ENCODE peak calls at places on chromosomes 16 and 17, in five cellular contexts. One of them, this sample, is unnamed.
A peak's percentile ranks its signal among the peaks of the same experiment; 100 is the strongest.

GRCh38 chr16:27273330-27273669 is 4.7 kb upstream of the NSMCE1 start:
- DNase-seq in OCI-LY7: no peak
- DNase-seq in thoracic aorta: no peak
- DNase-seq in endothelial cell: no peak
- DNase-seq in kidney: no peak
- DNase-seq in this sample: no peak

GRCh38 chr16:3695610-3696369 is 21.5 kb downstream of the TRAP1 start:
- DNase-seq in kidney: no peak
- DNase-seq in endothelial cell: no peak
- DNase-seq in thoracic aorta: no peak
- DNase-seq in OCI-LY7: no peak
- DNase-seq in this sample: no peak

GRCh38 chr17:19867654-19868395 is at the start of gene ULK2:
- DNase-seq in endothelial cell: peak; percentile 73
- DNase-seq in OCI-LY7: peak; percentile 59
- DNase-seq in kidney: peak; percentile 84
- DNase-seq in thoracic aorta: no peak
- DNase-seq in this sample: peak; percentile 76

GRCh38 chr16:75621170-75621477 is 2.0 kb downstream of the ADAT1 start:
- DNase-seq in thoracic aorta: no peak
- DNase-seq in OCI-LY7: peak; percentile 64
- DNase-seq in kidney: no peak
- DNase-seq in endothelial cell: no peak
- DNase-seq in this sample: no peak

GRCh38 chr17:15913826-15914225 is 31.1 kb upstream of the ADORA2B start:
- DNase-seq in endothelial cell: no peak
- DNase-seq in OCI-LY7: no peak
- DNase-seq in thoracic aorta: no peak
- DNase-seq in kidney: no peak
- DNase-seq in this sample: no peak

GRCh38 chr16:47018223-47018891 is 44.9 kb upstream of the DNAJA2 start:
- DNase-seq in OCI-LY7: peak; percentile 80
- DNase-seq in endothelial cell: peak; percentile 49
- DNase-seq in thoracic aorta: no peak
- DNase-seq in kidney: no peak
- DNase-seq in this sample: no peak

GRCh38 chr16:10480151-10480550 is 94.3 kb downstream of the ATF7IP2 start:
- DNase-seq in kidney: no peak
- DNase-seq in OCI-LY7: no peak
- DNase-seq in thoracic aorta: no peak
- DNase-seq in endothelial cell: no peak
- DNase-seq in this sample: no peak

GRCh38 chr16:85415196-85415988 is 197.7 kb upstream of the GSE1 start:
- DNase-seq in kidney: peak; percentile 72
- DNase-seq in thoracic aorta: no peak
- DNase-seq in endothelial cell: peak; percentile 2
- DNase-seq in OCI-LY7: no peak
- DNase-seq in this sample: peak; percentile 18

GRCh38 chr17:64611374-64611773 is 50.7 kb downstream of the SMURF2 start:
- DNase-seq in endothelial cell: no peak
- DNase-seq in thoracic aorta: no peak
- DNase-seq in kidney: no peak
- DNase-seq in OCI-LY7: no peak
- DNase-seq in this sample: no peak

GRCh38 chr16:9259914-9260608 is 168.6 kb downstream of the HAPSTR1 start:
- DNase-seq in endothelial cell: no peak
- DNase-seq in kidney: no peak
- DNase-seq in thoracic aorta: no peak
- DNase-seq in OCI-LY7: no peak
- DNase-seq in this sample: no peak

GRCh38 chr17:2883544-2884203 is 87.4 kb downstream of the RAP1GAP2 start:
- DNase-seq in kidney: no peak
- DNase-seq in OCI-LY7: no peak
- DNase-seq in thoracic aorta: no peak
- DNase-seq in endothelial cell: no peak
- DNase-seq in this sample: no peak

GRCh38 chr17:51029568-51030463 is 90.9 kb downstream of the SPAG9 start:
- DNase-seq in OCI-LY7: peak; percentile 33
- DNase-seq in kidney: no peak
- DNase-seq in endothelial cell: no peak
- DNase-seq in thoracic aorta: no peak
- DNase-seq in this sample: no peak

GRCh38 chr17:63290784-63291183 is 155.3 kb downstream of the CYB561 start:
- DNase-seq in thoracic aorta: no peak
- DNase-seq in kidney: no peak
- DNase-seq in OCI-LY7: no peak
- DNase-seq in endothelial cell: no peak
- DNase-seq in this sample: no peak

GRCh38 chr17:27352481-27353460 is 58.9 kb downstream of the WSB1 start:
- DNase-seq in endothelial cell: no peak
- DNase-seq in OCI-LY7: no peak
- DNase-seq in thoracic aorta: no peak
- DNase-seq in kidney: no peak
- DNase-seq in this sample: no peak

GRCh38 chr16:71526111-71526998 is at the start of gene CHST4:
- DNase-seq in thoracic aorta: no peak
- DNase-seq in endothelial cell: peak; percentile 11
- DNase-seq in OCI-LY7: peak; percentile 62
- DNase-seq in kidney: no peak
- DNase-seq in this sample: no peak

This sample was measured in tibial artery.